ENCODE peak calls at places on chromosome 18, in five cellular contexts. G, S, V, D and U are unnamed samples.

GRCh38 chr18:58218111-58218510 is 174.1 kb downstream of the NEDD4L start:
- DNase-seq in S (no peak), D (no peak), G (peak), V (no peak), U (no peak)

GRCh38 chr18:58900015-58900649 is 35.5 kb downstream of the ZNF532 start:
- DNase-seq in S (no peak), G (no peak), V (no peak), D (peak), U (no peak)

GRCh38 chr18:36179562-36180334 is 7.5 kb upstream of the MOCOS start:
- DNase-seq in V (no peak), S (no peak), D (peak), G (peak), U (peak)

GRCh38 chr18:9016819-9017169 is 85.7 kb upstream of the NDUFV2 start:
- DNase-seq in V (no peak), D (no peak), G (no peak), S (no peak), U (no peak)

GRCh38 chr18:46324556-46324955 is 220.4 kb downstream of the HAUS1 start:
- DNase-seq in V (no peak), S (no peak), D (no peak), G (peak), U (no peak)

GRCh38 chr18:80112623-80113248 is 3.7 kb downstream of the ADNP2 start:
- DNase-seq in D (no peak), G (peak), V (no peak), S (no peak), U (no peak)

GRCh38 chr18:3806656-3807055 is 356.7 kb downstream of the TGIF1 start:
- DNase-seq in D (no peak), V (no peak), G (no peak), S (no peak), U (no peak)

GRCh38 chr18:77133920-77134496 is 1.4 kb upstream of the MBP start:
- DNase-seq in S (no peak), D (peak), V (no peak), G (no peak), U (peak)

GRCh38 chr18:65527879-65528633 is 222.8 kb upstream of the CDH7 start:
- DNase-seq in G (no peak), D (no peak), V (no peak), S (no peak), U (no peak)

GRCh38 chr18:77346446-77346845 is 96.8 kb downstream of the GALR1 start:
- DNase-seq in V (no peak), S (no peak), D (no peak), G (peak), U (no peak)

GRCh38 chr18:48805826-48806535 is 144.8 kb downstream of the SMAD7 start:
- DNase-seq in S (no peak), G (no peak), D (peak), V (no peak), U (peak)

GRCh38 chr18:44537521-44537920 is 143.2 kb upstream of the SETBP1 start:
- DNase-seq in V (no peak), D (no peak), S (no peak), G (peak), U (peak)

GRCh38 chr18:48419268-48420022 is 10.3 kb upstream of the ZBTB7C start:
- DNase-seq in S (no peak), V (no peak), D (no peak), G (no peak), U (no peak)

GRCh38 chr18:39647627-39648502 is 2082.3 kb upstream of the CELF4 start:
- DNase-seq in S (no peak), V (no peak), D (no peak), G (peak), U (no peak)